ENCODE peak calls at places on chromosomes 3 and 15, in nine cellular contexts. Y, R, I, O, C, G, K, J and H are unnamed samples.
A peak's percentile ranks its signal among the peaks of the same experiment; 100 is the strongest.

GRCh38 chr3:128009952-128010846 is 42.0 kb upstream of the SEC61A1 start:
- DNase-seq in Y (no peak), R (no peak), I (no peak), O (no peak), C (no peak), G (no peak), K (no peak), J (peak; percentile 71), H (peak; percentile 66)

GRCh38 chr3:43998841-43999805 is 242.6 kb upstream of the TOPAZ1 start:
- DNase-seq in Y (no peak), R (peak; percentile 42), I (peak; percentile 83), O (peak; percentile 88), C (no peak), G (no peak), K (peak; percentile 71), J (peak; percentile 74), H (no peak)

GRCh38 chr3:1828519-1828918 is 270.1 kb upstream of the CNTN4 start:
- DNase-seq in Y (no peak), R (no peak), I (no peak), O (no peak), C (no peak), G (no peak), K (no peak), J (no peak), H (no peak)

GRCh38 chr3:196431193-196432136 is 762 bp downstream of the UBXN7 start:
- DNase-seq in Y (peak; percentile 86), R (no peak), I (peak; percentile 78), O (peak; percentile 66), C (no peak), G (peak; percentile 48), K (peak; percentile 6), J (peak; percentile 74), H (no peak)

GRCh38 chr15:57060799-57061198 is 142.4 kb downstream of the TCF12 start:
- DNase-seq in Y (peak; percentile 25), R (no peak), I (peak; percentile 95), O (peak; percentile 96), C (no peak), G (no peak), K (no peak), J (peak; percentile 77), H (peak; percentile 3)

GRCh38 chr15:31814082-31814481 is 216.2 kb upstream of the CHRNA7 start:
- DNase-seq in Y (no peak), R (no peak), I (no peak), O (no peak), C (no peak), G (no peak), K (no peak), J (no peak), H (no peak)

GRCh38 chr3:151638555-151638954 is 95.2 kb upstream of the AADACL2 start:
- DNase-seq in Y (no peak), R (no peak), I (no peak), O (no peak), C (no peak), G (no peak), K (no peak), J (no peak), H (no peak)

GRCh38 chr3:138180375-138181029 is 5.8 kb upstream of the DBR1 start:
- DNase-seq in Y (peak; percentile 69), R (no peak), I (peak; percentile 61), O (no peak), C (no peak), G (no peak), K (peak; percentile 13), J (peak; percentile 57), H (peak; percentile 35)